ENCODE peak calls at places on chromosomes 6 and 20, in six cellular contexts. P is tibial nerve; M is NCI-H2029 treated with DMSO at 0.1 percent for 48 hours; G is activated gamma-delta T cell treated with Interleukin-2 at 50 U/mL for 16 hours; H is T-helper 1 cell; X is CD8-positive, alpha-beta memory T cell. Y is an unnamed sample.

GRCh38 chr20:37356961-37357371 is 11.0 kb downstream of the SRC start:
- DNase-seq in G (no peak), X (no peak), M (no peak), H (no peak), P (no peak), Y (no peak)

GRCh38 chr6:43980004-43980795 is 147.1 kb downstream of the MRPL14 start:
- DNase-seq in G (no peak), M (no peak), X (no peak), P (no peak), H (no peak), Y (no peak)

GRCh38 chr6:56940463-56940862 is 14.4 kb upstream of the BEND6 start:
- DNase-seq in P (no peak), X (no peak), G (no peak), M (no peak), H (no peak), Y (no peak)

GRCh38 chr6:122997541-122998150 is 1.6 kb downstream of the CLVS2 start:
- DNase-seq in H (no peak), P (no peak), X (no peak), G (no peak), M (no peak), Y (no peak)

GRCh38 chr6:7243188-7243942 is 69.6 kb downstream of the SSR1 start:
- DNase-seq in P (no peak), H (peak), M (peak), X (peak), G (peak), Y (peak)

GRCh38 chr20:22717466-22717865 is 133.1 kb upstream of the FOXA2 start:
- DNase-seq in M (no peak), H (no peak), X (no peak), P (no peak), G (no peak), Y (no peak)

GRCh38 chr6:41073968-41074691 is 1.4 kb downstream of the NFYA start:
- DNase-seq in G (no peak), X (peak), P (no peak), H (peak), M (peak), Y (peak)

GRCh38 chr6:166614171-166614583 is 12.9 kb downstream of the RPS6KA2 start:
- DNase-seq in X (no peak), P (no peak), M (no peak), H (no peak), G (no peak), Y (no peak)

GRCh38 chr6:98885330-98885729 is 51.0 kb downstream of the POU3F2 start:
- DNase-seq in G (no peak), H (no peak), P (no peak), M (no peak), X (no peak), Y (no peak)

GRCh38 chr6:85983032-85983659 is 340.5 kb upstream of the SYNCRIP start:
- DNase-seq in P (no peak), G (no peak), H (no peak), X (no peak), M (no peak), Y (no peak)

GRCh38 chr20:46937140-46937523 is 42.5 kb downstream of the EYA2 start:
- DNase-seq in P (no peak), X (no peak), M (no peak), H (no peak), G (no peak), Y (no peak)

GRCh38 chr6:121482004-121482693 is 46.7 kb downstream of the GJA1 start:
- DNase-seq in X (no peak), M (no peak), G (no peak), H (no peak), P (no peak), Y (no peak)

GRCh38 chr20:47790032-47790965 is 5.0 kb upstream of the SULF2 start:
- DNase-seq in P (no peak), X (no peak), M (no peak), G (no peak), H (no peak), Y (no peak)

GRCh38 chr20:8449120-8449519 is 317.1 kb downstream of the PLCB1 start:
- DNase-seq in P (no peak), H (no peak), X (no peak), G (no peak), M (no peak), Y (no peak)

GRCh38 chr6:90468080-90468479 is 118.8 kb downstream of the MAP3K7 start:
- DNase-seq in M (no peak), X (no peak), P (no peak), H (no peak), G (no peak), Y (no peak)

GRCh38 chr6:27601668-27602254 is 128.9 kb upstream of the ZNF184 start:
- DNase-seq in X (no peak), M (no peak), G (no peak), H (peak), P (no peak), Y (no peak)

GRCh38 chr6:122069933-122070332 is 329.5 kb upstream of the HSF2 start:
- DNase-seq in M (no peak), P (no peak), X (no peak), G (no peak), H (no peak), Y (no peak)

GRCh38 chr6:24929255-24929654 is 6.5 kb downstream of the RIPOR2 start:
- DNase-seq in P (no peak), H (peak), G (no peak), M (no peak), X (no peak), Y (no peak)

Y was measured in putamen.